ENCODE peak calls at places on chromosomes 1 and 21, in four cellular contexts. W, G, F and L are unnamed samples.

GRCh38 chr1:109822749-109823542 is 59.2 kb upstream of the EPS8L3 start:
- DNase-seq in F (no peak), W (no peak), G (no peak), L (no peak)

GRCh38 chr1:228469413-228470162 is 17.6 kb upstream of the RNF187 start:
- DNase-seq in W (no peak), F (no peak), G (peak; percentile 70), L (no peak)

GRCh38 chr1:207919523-207920210 is 8.7 kb upstream of the CD34 start:
- DNase-seq in F (no peak), W (no peak), G (no peak), L (no peak)

GRCh38 chr1:219753901-219754300 is 141.0 kb upstream of the ZC3H11B start:
- DNase-seq in G (no peak), F (no peak), W (no peak), L (no peak)

GRCh38 chr1:63829349-63830327 is 55.8 kb downstream of the ROR1 start:
- DNase-seq in F (no peak), G (no peak), W (no peak), L (no peak)

GRCh38 chr1:57232500-57232899 is 191.4 kb downstream of the DAB1 start:
- DNase-seq in F (no peak), G (no peak), W (no peak), L (no peak)

GRCh38 chr1:2046953-2047748 is 3.1 kb upstream of the PRKCZ start:
- DNase-seq in G (no peak), W (no peak), F (no peak), L (peak; percentile 58)

GRCh38 chr1:1420654-1421134 is 382 bp downstream of the ANKRD65 start:
- DNase-seq in W (no peak), F (no peak), G (no peak), L (no peak)

GRCh38 chr1:52233463-52233862 is 91.6 kb downstream of the ZFYVE9 start:
- DNase-seq in W (no peak), G (no peak), F (no peak), L (no peak)

GRCh38 chr1:99673285-99673684 is 27.4 kb downstream of the PALMD start:
- DNase-seq in W (no peak), F (no peak), G (no peak), L (no peak)

GRCh38 chr1:39378377-39378776 is 113.1 kb upstream of the BMP8A start:
- DNase-seq in G (no peak), F (no peak), W (no peak), L (peak; percentile 73)

GRCh38 chr1:165842363-165843129 is 15.1 kb downstream of the UCK2 start:
- DNase-seq in G (no peak), W (no peak), F (no peak), L (no peak)

GRCh38 chr1:241615043-241615974 is 24.9 kb downstream of the CHML start:
- DNase-seq in F (no peak), W (no peak), G (no peak), L (no peak)

GRCh38 chr1:7399514-7400125 is 371.5 kb upstream of the VAMP3 start:
- DNase-seq in F (no peak), W (no peak), G (no peak), L (no peak)

GRCh38 chr1:147273409-147274307 is 31.2 kb downstream of the CHD1L start:
- DNase-seq in W (peak; percentile 49), F (peak; percentile 29), G (no peak), L (peak; percentile 50)

GRCh38 chr1:109299087-109299983 is 7.5 kb downstream of the MYBPHL start:
- DNase-seq in W (peak; percentile 31), G (no peak), F (no peak), L (no peak)

GRCh38 chr1:150560986-150561829 is 12.0 kb downstream of the ADAMTSL4 start:
- DNase-seq in G (peak; percentile 97), W (peak; percentile 97), F (peak; percentile 94), L (peak; percentile 97)

GRCh38 chr1:150562384-150563339 is 13.5 kb downstream of the ADAMTSL4 start:
- DNase-seq in F (no peak), G (peak; percentile 92), W (peak; percentile 66), L (no peak)

GRCh38 chr1:150563340-150564038 is 14.3 kb downstream of the ADAMTSL4 start:
- DNase-seq in F (no peak), G (peak; percentile 83), W (peak; percentile 69), L (no peak)

GRCh38 chr1:150560576-150560975 is 11.4 kb downstream of the ADAMTSL4 start:
- DNase-seq in G (peak; percentile 75), F (no peak), W (no peak), L (no peak)

DNA sequence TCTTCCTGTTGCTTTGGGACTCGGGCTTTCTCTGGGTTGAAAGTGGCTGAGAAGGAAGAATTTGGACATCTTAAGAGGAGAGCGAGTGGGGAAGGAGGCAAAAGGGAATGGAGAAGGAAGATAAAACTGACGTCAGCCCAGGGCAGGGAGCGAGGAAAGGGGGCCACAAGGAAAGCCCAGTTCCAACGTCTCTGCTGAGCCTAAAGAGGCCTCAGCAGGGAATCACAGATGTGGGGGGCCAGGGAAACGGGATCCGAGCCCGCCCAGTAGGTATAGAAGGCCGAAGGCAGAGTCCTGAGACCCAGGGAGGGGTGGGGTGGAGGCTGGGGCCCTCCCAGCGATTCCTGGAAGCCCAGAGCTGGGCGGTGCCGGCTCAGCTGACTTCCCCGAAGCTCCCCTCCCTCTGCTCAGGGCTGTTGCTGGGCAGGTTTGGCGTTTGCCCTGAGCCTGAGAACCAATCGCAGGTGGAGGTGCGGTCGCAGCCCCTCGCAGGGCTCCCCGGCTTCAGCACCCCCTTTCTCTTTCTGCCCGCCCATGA is 12.7 kb downstream of the ADAMTSL4 start:
- DNase-seq in G (peak; percentile 98), W (peak; percentile 97), F (peak; percentile 73), L (peak; percentile 93)
- H3K4me1 ChIP-seq in G (peaks cover 100% of the 10 kb centered on the region), W (peaks cover 74% of the 10 kb centered on the region), F (peaks cover 58% of the 10 kb centered on the region), L (peaks cover 33% of the 10 kb centered on the region)

GRCh38 chr1:154272999-154273563 is 652 bp downstream of the HAX1 start:
- DNase-seq in F (no peak), W (no peak), G (no peak), L (no peak)

GRCh38 chr1:154270833-154271232 is 1.6 kb upstream of the HAX1 start:
- DNase-seq in G (no peak), F (no peak), W (no peak), L (no peak)

GRCh38 chr1:154272217-154272998 is at the start of gene HAX1:
- DNase-seq in G (peak; percentile 98), W (peak; percentile 96), F (peak; percentile 96), L (peak; percentile 93)

GRCh38 chr1:154276797-154277196 is 4.4 kb downstream of the HAX1 start:
- DNase-seq in W (no peak), G (no peak), F (no peak), L (peak; percentile 36)
- TF ChIP-seq CTCF in W (peak; percentile 23), G (no peak), F (peak; percentile 33), L (peak; percentile 34)

DNA sequence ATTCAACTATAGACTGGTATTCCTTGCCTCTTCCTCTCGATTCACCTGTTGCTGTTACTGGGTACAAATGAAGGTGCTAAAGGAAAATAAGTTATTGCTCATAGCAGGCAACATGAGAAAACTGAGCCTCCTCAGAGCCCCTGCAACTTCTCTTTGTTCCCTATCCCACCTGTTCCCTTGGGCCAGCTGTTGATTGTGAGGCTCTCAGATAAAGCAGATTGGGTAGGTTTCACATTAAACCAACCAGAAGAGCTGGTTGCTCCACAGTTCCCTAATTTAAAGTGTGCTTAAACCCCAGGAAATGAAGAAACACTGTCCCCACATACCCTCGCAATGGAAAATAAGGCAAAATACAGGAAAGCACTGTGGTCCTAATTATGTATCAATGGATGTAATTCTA is 4.8 kb downstream of the DEDD start:
- DNase-seq in F (no peak), G (peak; percentile 1), W (no peak), L (no peak)
- H3K36me3 ChIP-seq in F (peaks cover 17% of the 10 kb centered on the region), G (peaks cover 80% of the 10 kb centered on the region), W (no peaks in the 10 kb centered on the region), L (peaks cover 3% of the 10 kb centered on the region)

GRCh38 chr1:156074661-156075060 is 7.6 kb downstream of the MEX3A start:
- DNase-seq in G (no peak), F (no peak), W (no peak), L (no peak)
- H3K4me1 ChIP-seq in G (peaks cover 26% of the 10 kb centered on the region), F (peaks cover 11% of the 10 kb centered on the region), W (no peaks in the 10 kb centered on the region), L (no peaks in the 10 kb centered on the region)

GRCh38 chr1:194825382-194825781 is 1639.0 kb upstream of the B3GALT2 start:
- DNase-seq in G (no peak), W (no peak), F (no peak), L (no peak)
- TF ChIP-seq CTCF in G (no peak), W (no peak), F (no peak), L (no peak)

GRCh38 chr21:16536661-16537359 is 807.0 kb downstream of the USP25 start:
- DNase-seq in F (no peak), W (no peak), G (no peak), L (no peak)
- H3K36me3 ChIP-seq in F (no peaks in the 10 kb centered on the region), W (no peaks in the 10 kb centered on the region), G (no peaks in the 10 kb centered on the region), L (no peaks in the 10 kb centered on the region)

GRCh38 chr1:160669802-160670201 is 23.0 kb upstream of the SLAMF1 start:
- DNase-seq in G (no peak), F (no peak), W (no peak), L (no peak)
- H3K4me1 ChIP-seq in G (peaks cover 64% of the 10 kb centered on the region), F (peaks cover under 1% of the 10 kb centered on the region), W (peaks cover 7% of the 10 kb centered on the region), L (peaks cover 16% of the 10 kb centered on the region)

GRCh38 chr1:196143602-196144342 is 464.5 kb downstream of the KCNT2 start:
- DNase-seq in G (no peak), F (peak; percentile 24), W (no peak), L (no peak)
- TF ChIP-seq CTCF in G (no peak), F (no peak), W (no peak), L (no peak)

GRCh38 chr1:247298701-247299100 is 33.0 kb downstream of the ZNF496 start:
- DNase-seq in W (no peak), G (no peak), F (no peak), L (no peak)

GRCh38 chr1:247299723-247300381 is 31.8 kb downstream of the ZNF496 start:
- DNase-seq in G (no peak), W (no peak), F (no peak), L (no peak)

GRCh38 chr1:247303211-247303610 is 28.5 kb downstream of the ZNF496 start:
- DNase-seq in F (no peak), W (no peak), G (no peak), L (no peak)

GRCh38 chr1:247300491-247301175 is 31.0 kb downstream of the ZNF496 start:
- DNase-seq in W (no peak), G (no peak), F (no peak), L (no peak)

GRCh38 chr1:247301176-247301540 is 30.5 kb downstream of the ZNF496 start:
- DNase-seq in G (no peak), W (no peak), F (no peak), L (no peak)
- H3K36me3 ChIP-seq in G (peaks cover 80% of the 10 kb centered on the region), W (no peaks in the 10 kb centered on the region), F (peaks cover 20% of the 10 kb centered on the region), L (peaks cover 3% of the 10 kb centered on the region)